ENCODE peak calls at places on chromosomes 13 and 19, in four cellular contexts. B is BE2C, W is sigmoid colon, G is A673. D is an unnamed sample.

GRCh38 chr19:3655402-3656072 is 28.9 kb upstream of the CACTIN start:
- DNase-seq in W (no peak), G (peak; percentile 88), B (peak; percentile 44), D (no peak)

GRCh38 chr19:12034196-12034595 is 1.3 kb downstream of the ZNF433 start:
- DNase-seq in G (no peak), B (no peak), W (no peak), D (no peak)

GRCh38 chr13:110971486-110971885 is 56.6 kb upstream of the ANKRD10 start:
- DNase-seq in B (no peak), W (no peak), G (no peak), D (no peak)

GRCh38 chr13:39773833-39774232 is 118.4 kb downstream of the COG6 start:
- DNase-seq in B (no peak), G (no peak), W (no peak), D (no peak)

GRCh38 chr19:48613852-48614435 is 932 bp downstream of the FAM83E start:
- DNase-seq in G (no peak), B (peak; percentile 50), W (no peak), D (no peak)

GRCh38 chr13:99895999-99896695 is 75.4 kb downstream of the ZIC5 start:
- DNase-seq in W (no peak), G (no peak), B (no peak), D (no peak)

GRCh38 chr13:40485611-40486517 is 180.6 kb downstream of the FOXO1 start:
- DNase-seq in G (no peak), W (no peak), B (no peak), D (no peak)

GRCh38 chr13:42375663-42376062 is 103.7 kb downstream of the AKAP11 start:
- DNase-seq in W (no peak), B (no peak), G (no peak), D (no peak)

GRCh38 chr13:30222253-30222652 is 85.1 kb downstream of the KATNAL1 start:
- DNase-seq in W (no peak), G (no peak), B (no peak), D (no peak)

GRCh38 chr19:57192064-57192395 is 730 bp downstream of the ZNF264 start:
- DNase-seq in G (peak; percentile 6), W (no peak), B (no peak), D (no peak)
- H3K9me3 ChIP-seq in G (peaks cover 15% of the 10 kb centered on the region), W (no peaks in the 10 kb centered on the region), B (no peaks in the 10 kb centered on the region), D (no peaks in the 10 kb centered on the region)

GRCh38 chr19:40947573-40947972 is 43.5 kb upstream of the CYP2B6 start:
- DNase-seq in G (no peak), B (no peak), W (no peak), D (no peak)

GRCh38 chr19:40945645-40946044 is 45.4 kb upstream of the CYP2B6 start:
- DNase-seq in B (no peak), W (no peak), G (no peak), D (no peak)

GRCh38 chr19:40948580-40949299 is 42.3 kb upstream of the CYP2B6 start:
- DNase-seq in B (no peak), G (no peak), W (no peak), D (no peak)

GRCh38 chr19:40941481-40942219 is 49.4 kb upstream of the CYP2B6 start:
- DNase-seq in G (no peak), W (no peak), B (no peak), D (no peak)

DNA sequence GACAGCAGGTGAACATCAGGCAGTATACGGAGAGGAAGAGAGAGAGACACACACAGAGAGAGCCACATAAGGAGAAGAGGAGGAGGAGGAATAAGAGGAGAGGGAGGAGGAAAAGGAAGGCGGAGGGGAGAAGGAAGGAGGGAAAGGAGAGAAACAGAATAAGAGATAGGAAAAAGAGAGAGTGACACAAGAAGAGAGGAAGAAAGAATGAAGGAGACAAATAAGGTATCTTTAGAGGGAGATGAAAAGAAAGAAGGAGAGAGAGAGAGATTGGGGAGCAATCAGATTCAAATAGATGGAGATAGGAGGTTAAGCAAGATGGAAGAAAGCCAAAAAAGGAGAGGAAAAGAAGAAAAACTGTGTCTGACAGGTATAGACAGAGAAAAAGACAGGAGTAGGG is 44.0 kb upstream of the CYP2B6 start:
- DNase-seq in B (no peak), W (no peak), G (no peak), D (no peak)
- H3K9me3 ChIP-seq in B (no peaks in the 10 kb centered on the region), W (no peaks in the 10 kb centered on the region), G (no peaks in the 10 kb centered on the region), D (no peaks in the 10 kb centered on the region)

DNA sequence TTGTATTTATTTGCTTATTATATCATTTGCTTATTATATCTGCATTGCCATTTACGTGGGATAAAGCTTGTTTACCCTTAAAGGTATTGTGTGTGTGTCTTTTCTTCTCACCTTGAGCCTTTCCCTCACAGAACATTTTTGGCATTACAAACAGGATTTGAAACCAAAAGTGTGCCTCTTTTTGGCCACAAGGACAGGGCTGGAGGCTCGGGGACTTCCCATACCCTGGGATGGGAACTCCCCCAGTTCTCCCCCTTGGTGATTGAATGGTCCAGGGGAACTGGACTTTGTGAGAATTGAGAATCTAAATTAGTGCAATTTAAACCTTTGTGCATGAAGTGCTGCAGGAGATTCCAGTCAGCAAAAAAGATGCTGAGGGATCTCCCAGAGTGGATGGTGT is 2.4 kb upstream of the ZNF506 start:
- DNase-seq in W (no peak), B (no peak), G (no peak), D (no peak)
- H3K9me3 ChIP-seq in W (no peaks in the 10 kb centered on the region), B (no peaks in the 10 kb centered on the region), G (peaks cover 25% of the 10 kb centered on the region), D (peaks cover 12% of the 10 kb centered on the region)

DNA sequence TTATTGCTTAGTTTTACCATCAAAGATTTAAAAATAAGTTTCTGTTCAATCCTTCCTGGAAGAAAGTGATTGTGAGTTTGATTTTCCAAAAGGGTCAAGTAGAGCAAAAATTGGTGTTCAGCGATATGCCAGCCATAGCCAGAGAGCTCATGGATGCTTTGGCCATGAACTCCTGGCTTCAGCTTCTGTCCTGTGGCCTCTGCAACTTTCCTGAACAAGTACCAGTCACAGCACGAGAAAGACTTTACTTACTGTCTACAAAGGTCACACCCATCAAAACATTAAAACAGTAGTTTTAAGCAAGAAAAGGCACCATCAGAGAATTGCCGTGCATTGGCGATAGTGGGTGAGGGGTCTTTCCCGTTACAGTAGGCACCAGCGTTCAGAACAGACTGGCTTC is 753.0 kb upstream of the SGCG start:
- DNase-seq in B (no peak), W (no peak), G (no peak), D (no peak)
- H3K9me3 ChIP-seq in B (no peaks in the 10 kb centered on the region), W (no peaks in the 10 kb centered on the region), G (peaks cover 12% of the 10 kb centered on the region), D (no peaks in the 10 kb centered on the region)

DNA sequence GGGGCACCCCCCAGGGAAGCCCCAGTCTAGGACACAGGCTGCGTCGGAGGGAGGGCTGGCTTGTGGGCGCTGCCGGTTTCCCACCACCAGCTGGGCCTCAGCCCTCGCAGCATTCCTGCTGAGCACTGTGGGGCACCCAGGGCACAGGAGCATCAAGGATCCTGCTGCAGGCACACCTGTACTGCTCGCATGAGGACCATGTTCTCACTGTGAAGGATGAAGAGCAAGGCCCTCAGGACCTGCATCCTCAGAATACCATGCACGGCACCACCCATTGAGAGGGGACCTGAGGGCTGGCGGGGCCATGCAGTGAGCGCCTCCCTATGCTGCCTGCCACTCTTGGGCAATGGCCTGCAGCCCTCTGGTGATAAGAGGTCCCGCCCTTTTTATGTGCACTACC is 31.4 kb downstream of the TUBA3C start:
- DNase-seq in W (no peak), B (no peak), G (no peak), D (no peak)
- H3K9me3 ChIP-seq in W (peaks cover 2% of the 10 kb centered on the region), B (peaks cover 10% of the 10 kb centered on the region), G (peaks cover 10% of the 10 kb centered on the region), D (no peaks in the 10 kb centered on the region)